ENCODE peak calls at places on chromosomes 4 and X, in four cellular contexts. Z is hypothalamus, X is lower leg skin, R is NCI-H345. O is an unnamed sample.

GRCh38 chr4:158783775-158784174 is 14.9 kb downstream of the FNIP2 start:
- DNase-seq in R (no peak), X (no peak), Z (no peak), O (no peak)

GRCh38 chr4:113071811-113072210 is 22.4 kb downstream of the ANK2 start:
- DNase-seq in R (no peak), X (no peak), Z (no peak), O (no peak)

GRCh38 chrX:14997271-14997670 is 124.0 kb downstream of the MOSPD2 start:
- DNase-seq in X (no peak), R (no peak), Z (no peak), O (no peak)

GRCh38 chr4:40238700-40239548 is 42.1 kb downstream of the RHOH start:
- DNase-seq in Z (no peak), R (no peak), X (no peak), O (peak)

GRCh38 chrX:125757794-125758564 is 408.1 kb downstream of the DCAF12L2 start:
- DNase-seq in Z (no peak), X (no peak), R (no peak), O (no peak)

GRCh38 chr4:151667025-151667424 is 93.8 kb downstream of the GATB start:
- DNase-seq in X (peak), R (no peak), Z (no peak), O (no peak)

GRCh38 chr4:168498259-168498658 is 1.4 kb downstream of the PALLD start:
- DNase-seq in X (no peak), Z (no peak), R (no peak), O (no peak)

GRCh38 chr4:94480362-94480951 is 28.7 kb downstream of the PDLIM5 start:
- DNase-seq in Z (no peak), R (no peak), X (no peak), O (no peak)

GRCh38 chr4:145909773-145910172 is 28.9 kb downstream of the ZNF827 start:
- DNase-seq in Z (no peak), X (no peak), R (no peak), O (no peak)

GRCh38 chr4:153572609-153573008 is 106.4 kb downstream of the TMEM131L start:
- DNase-seq in Z (no peak), R (no peak), X (no peak), O (no peak)

GRCh38 chrX:30533261-30533660 is 44.3 kb downstream of the TASL start:
- DNase-seq in X (no peak), R (no peak), Z (no peak), O (no peak)

O was measured in NCI-H1417.